ENCODE peak calls at places on chromosomes 2 and 18, in four cellular contexts. D is K562, M is GM12878, A is H1. J is an unnamed sample.
A peak's percentile ranks its signal among the peaks of the same experiment; 100 is the strongest.

GRCh38 chr2:225030893-225031292 is 11.4 kb downstream of the DOCK10 start:
- DNase-seq in A (no peak), D (no peak), M (no peak), J (no peak)

GRCh38 chr2:126971481-126972271 is 73.0 kb downstream of the TEX51 start:
- DNase-seq in D (peak; percentile 82), A (peak; percentile 56), M (no peak), J (peak; percentile 58)

GRCh38 chr18:70135604-70136003 is 69.9 kb downstream of the RTTN start:
- DNase-seq in A (no peak), M (no peak), D (no peak), J (no peak)

GRCh38 chr2:134657650-134658250 is 61.0 kb downstream of the TMEM163 start:
- DNase-seq in M (no peak), A (no peak), D (no peak), J (peak; percentile 23)

GRCh38 chr18:35695803-35696202 is 114.3 kb downstream of the GALNT1 start:
- DNase-seq in A (no peak), D (no peak), M (no peak), J (no peak)

GRCh38 chr18:52670903-52671302 is 330.9 kb downstream of the DCC start:
- DNase-seq in M (no peak), D (no peak), A (no peak), J (peak; percentile 4)

GRCh38 chr18:66495844-66496243 is 108.0 kb downstream of the CDH19 start:
- DNase-seq in D (no peak), A (peak; percentile 53), M (no peak), J (peak; percentile 62)

GRCh38 chr2:69366-70344 is 23.4 kb upstream of the FAM110C start:
- DNase-seq in A (no peak), M (no peak), D (peak; percentile 21), J (peak; percentile 16)

DNA sequence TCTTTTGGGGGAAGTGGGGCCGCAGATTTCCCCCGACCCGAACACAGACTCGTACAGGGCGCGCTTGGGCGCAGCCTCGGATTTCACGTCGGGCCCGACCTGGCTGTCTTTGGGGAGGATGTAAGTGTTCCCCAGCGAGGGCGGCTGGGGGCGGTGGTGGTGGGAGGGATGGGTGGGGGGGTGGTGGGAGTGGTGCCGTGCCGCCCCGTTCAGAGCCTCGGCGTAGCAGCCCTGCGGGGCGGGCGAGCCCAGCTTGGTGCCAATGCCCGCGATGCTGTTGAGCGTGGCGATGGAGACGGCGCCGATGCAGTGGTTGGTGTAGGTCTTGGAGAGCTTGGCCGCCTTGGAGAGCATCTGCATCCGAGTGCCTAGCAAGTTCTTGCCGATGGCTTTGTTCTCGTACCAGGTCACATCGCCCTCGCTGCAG is 1.5 kb downstream of the KCTD1 start:
- DNase-seq in D (no peak), M (no peak), A (no peak), J (no peak)
- H3K27ac ChIP-seq in D (no peak overlapping the region), M (no peak overlapping the region), A (no peak overlapping the region), J (no peak overlapping the region)

GRCh38 chr2:232009639-232010274 is 48.2 kb downstream of the DIS3L2 start:
- DNase-seq in A (no peak), M (no peak), D (no peak), J (no peak)

GRCh38 chr2:232013701-232014353 is 52.3 kb downstream of the DIS3L2 start:
- DNase-seq in D (no peak), A (no peak), M (peak; percentile 19), J (no peak)

GRCh38 chr2:232006282-232006681 is 44.8 kb downstream of the DIS3L2 start:
- DNase-seq in D (no peak), A (no peak), M (no peak), J (no peak)

GRCh38 chr2:232014681-232015080 is 53.2 kb downstream of the DIS3L2 start:
- DNase-seq in D (no peak), M (no peak), A (no peak), J (no peak)

DNA sequence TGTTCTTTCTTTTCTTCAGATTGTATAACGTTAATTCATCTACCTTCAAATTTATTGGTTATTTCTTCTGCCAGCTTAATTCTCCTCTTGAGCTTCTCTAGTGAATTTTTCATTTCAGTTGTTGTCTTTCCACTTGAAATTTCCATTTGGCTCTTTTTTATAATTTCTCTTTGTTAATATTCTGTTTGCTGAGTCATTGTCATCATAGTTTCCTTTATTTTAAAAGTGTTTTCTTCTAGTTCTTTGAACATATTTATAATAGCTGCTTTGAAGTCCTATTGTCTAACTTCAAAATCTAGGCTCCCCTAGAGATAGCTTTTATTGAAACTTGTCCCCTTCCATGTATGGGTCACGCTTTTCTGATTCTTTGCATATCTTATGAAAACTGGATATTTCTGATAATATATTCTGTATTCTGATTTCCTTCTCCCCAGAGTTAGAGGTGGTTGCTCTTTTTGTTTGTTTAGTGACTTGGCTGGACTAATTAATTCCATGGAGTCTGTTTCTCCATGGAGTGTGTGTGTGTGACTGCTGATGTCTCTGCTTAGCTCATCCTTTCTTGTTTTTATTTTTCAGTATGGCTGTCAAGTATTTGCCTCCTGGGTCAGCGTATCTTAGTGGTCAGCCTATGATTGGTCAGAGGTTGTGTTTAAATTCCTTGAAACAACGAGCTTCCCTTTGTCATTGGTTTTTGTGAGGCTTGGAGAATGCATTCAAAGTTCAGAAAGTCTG is 47.6 kb downstream of the DIS3L2 start:
- DNase-seq in D (no peak), M (no peak), A (no peak), J (no peak)
- TF ChIP-seq ATF2 in D (no peak), M (no peak), A (no peak), J (no peak)

GRCh38 chr2:85748948-85749875 is 4.6 kb upstream of the ATOH8 start:
- DNase-seq in M (no peak), A (no peak), D (no peak), J (no peak)
- H3K27ac ChIP-seq in M (no peak overlapping the region), A (no peak overlapping the region), D (no peak overlapping the region), J (no peak overlapping the region)

DNA sequence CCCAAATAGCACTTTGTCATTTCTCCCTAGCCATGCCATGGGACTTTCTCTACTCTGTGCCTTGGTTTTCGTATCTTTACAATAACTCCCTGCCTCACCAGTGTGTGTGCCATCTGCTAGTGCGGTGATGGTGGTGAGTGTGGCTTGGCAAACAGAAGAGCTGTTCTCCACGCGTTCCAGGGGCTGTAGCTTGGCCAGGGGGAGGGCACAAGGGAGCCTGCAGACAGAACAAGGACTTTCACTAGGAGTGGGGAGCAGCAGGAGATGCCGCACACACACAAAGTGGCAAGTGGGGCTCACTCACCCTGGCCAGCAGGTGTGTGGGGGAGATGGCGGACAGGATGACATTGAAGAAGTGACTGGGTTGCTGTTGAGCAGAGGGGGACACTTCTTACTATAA is 196.9 kb downstream of the HAUS1 start:
- DNase-seq in A (no peak), M (no peak), D (no peak), J (no peak)
- TF ChIP-seq ATF2 in A (no peak), M (no peak), D (no peak), J (no peak)